ENCODE peak calls at places on chromosome 22, in nine cellular contexts. U is GM04503; J is MCF 10A; B is amniotic stem cell; I is GM06990; N is activated CD4-positive, alpha-beta T cell treated with anti-CD3 and anti-CD28 coated beads, Interleukin-2, amount 10 ng/mL, durations not matched to agents 7 days and 5 days; V is EH; A is colonic mucosa; M is AG09309. L is an unnamed sample.

GRCh38 chr22:28923826-28924732 is 40.7 kb downstream of the ZNRF3 start:
- DNase-seq in U (no peak), J (no peak), B (no peak), I (no peak), N (no peak), V (no peak), A (peak; percentile 64), M (no peak), L (peak; percentile 86)

GRCh38 chr22:20567371-20567847 is 60.0 kb downstream of the MED15 start:
- DNase-seq in U (peak; percentile 61), J (peak; percentile 31), B (no peak), I (no peak), N (no peak), V (peak; percentile 88), A (no peak), M (no peak), L (no peak)

GRCh38 chr22:45887202-45888131 is 89.5 kb downstream of the WNT7B start:
- DNase-seq in U (no peak), J (peak; percentile 62), B (no peak), I (no peak), N (no peak), V (no peak), A (no peak), M (no peak), L (peak; percentile 63)

GRCh38 chr22:24516301-24516737 is 21.2 kb downstream of the UPB1 start:
- DNase-seq in U (peak; percentile 77), J (peak; percentile 56), B (peak; percentile 89), I (peak; percentile 57), N (no peak), V (peak; percentile 95), A (no peak), M (peak; percentile 74), L (no peak)

GRCh38 chr22:48415535-48415934 is 1412.1 kb downstream of the BRD1 start:
- DNase-seq in U (no peak), J (no peak), B (no peak), I (no peak), N (no peak), V (no peak), A (no peak), M (no peak), L (no peak)

GRCh38 chr22:30562391-30562790 is 12.1 kb downstream of the GAL3ST1 start:
- DNase-seq in U (no peak), J (peak; percentile 71), B (no peak), I (no peak), N (no peak), V (no peak), A (no peak), M (no peak), L (no peak)

GRCh38 chr22:24471570-24471969 is 23.6 kb upstream of the UPB1 start:
- DNase-seq in U (no peak), J (no peak), B (no peak), I (no peak), N (no peak), V (peak; percentile 84), A (no peak), M (peak; percentile 16), L (no peak)

GRCh38 chr22:47168900-47169800 is 406.7 kb downstream of the TBC1D22A start:
- DNase-seq in U (no peak), J (no peak), B (no peak), I (peak; percentile 1), N (no peak), V (peak; percentile 34), A (no peak), M (no peak), L (peak; percentile 25)

GRCh38 chr22:38435010-38435409 is 20.0 kb downstream of the KCNJ4 start:
- DNase-seq in U (no peak), J (no peak), B (no peak), I (no peak), N (no peak), V (no peak), A (no peak), M (no peak), L (no peak)

GRCh38 chr22:31625661-31626426 is 36.2 kb downstream of the PISD start:
- DNase-seq in U (no peak), J (no peak), B (no peak), I (no peak), N (no peak), V (no peak), A (peak; percentile 38), M (no peak), L (peak; percentile 62)

GRCh38 chr22:20229916-20230775 is 38.0 kb downstream of the RTN4R start:
- DNase-seq in U (no peak), J (no peak), B (no peak), I (no peak), N (no peak), V (no peak), A (no peak), M (no peak), L (peak; percentile 33)

GRCh38 chr22:37121887-37122591 is 12.5 kb upstream of the TMPRSS6 start:
- DNase-seq in U (peak; percentile 8), J (peak; percentile 68), B (no peak), I (peak; percentile 70), N (peak; percentile 96), V (peak; percentile 70), A (peak; percentile 41), M (no peak), L (peak; percentile 32)

GRCh38 chr22:49964136-49964492 is 3.5 kb downstream of the PIM3 start:
- DNase-seq in U (no peak), J (no peak), B (no peak), I (peak; percentile 14), N (no peak), V (no peak), A (no peak), M (no peak), L (peak; percentile 26)

GRCh38 chr22:17913705-17914282 is 110.6 kb downstream of the MICAL3 start:
- DNase-seq in U (no peak), J (no peak), B (no peak), I (no peak), N (no peak), V (peak; percentile 68), A (no peak), M (no peak), L (no peak)

GRCh38 chr22:47192106-47192650 is 429.7 kb downstream of the TBC1D22A start:
- DNase-seq in U (no peak), J (no peak), B (no peak), I (no peak), N (no peak), V (no peak), A (peak; percentile 26), M (no peak), L (peak; percentile 13)

GRCh38 chr22:44964722-44965078 is 45.1 kb downstream of the PHF21B start:
- DNase-seq in U (no peak), J (no peak), B (no peak), I (no peak), N (no peak), V (no peak), A (no peak), M (no peak), L (no peak)

GRCh38 chr22:35411112-35411511 is 11.2 kb downstream of the MCM5 start:
- DNase-seq in U (no peak), J (no peak), B (no peak), I (peak; percentile 40), N (no peak), V (no peak), A (no peak), M (no peak), L (no peak)

GRCh38 chr22:50481440-50482106 is at the start of gene ADM2:
- DNase-seq in U (no peak), J (no peak), B (no peak), I (no peak), N (peak; percentile 71), V (peak; percentile 49), A (peak; percentile 67), M (no peak), L (peak; percentile 62)

GRCh38 chr22:38984224-38984623 is 2.1 kb downstream of the APOBEC3B start:
- DNase-seq in U (no peak), J (no peak), B (no peak), I (no peak), N (no peak), V (no peak), A (no peak), M (no peak), L (no peak)

GRCh38 chr22:49648053-49648452 is 179.6 kb downstream of the BRD1 start:
- DNase-seq in U (no peak), J (no peak), B (no peak), I (no peak), N (no peak), V (no peak), A (no peak), M (no peak), L (no peak)

GRCh38 chr22:17920145-17920605 is 104.2 kb downstream of the MICAL3 start:
- DNase-seq in U (no peak), J (peak; percentile 51), B (no peak), I (no peak), N (no peak), V (peak; percentile 35), A (peak; percentile 79), M (no peak), L (peak; percentile 57)

GRCh38 chr22:20267441-20268288 is 453 bp downstream of the RTN4R start:
- DNase-seq in U (no peak), J (peak; percentile 34), B (no peak), I (no peak), N (peak; percentile 14), V (no peak), A (peak; percentile 45), M (no peak), L (peak; percentile 27)

GRCh38 chr22:37178350-37179125 is 9.5 kb downstream of the C1QTNF6 start:
- DNase-seq in U (no peak), J (peak; percentile 76), B (no peak), I (no peak), N (no peak), V (peak; percentile 30), A (peak; percentile 81), M (no peak), L (peak; percentile 68)

GRCh38 chr22:37848587-37849088 is 581 bp upstream of the EIF3L start:
- DNase-seq in U (no peak), J (peak; percentile 59), B (no peak), I (peak; percentile 34), N (peak; percentile 53), V (peak; percentile 45), A (no peak), M (no peak), L (no peak)

GRCh38 chr22:50247748-50248147 is 2.9 kb upstream of the TUBGCP6 start:
- DNase-seq in U (no peak), J (peak; percentile 64), B (no peak), I (peak; percentile 71), N (peak; percentile 70), V (peak; percentile 71), A (peak; percentile 86), M (no peak), L (peak; percentile 78)

GRCh38 chr22:30602049-30602448 is 4.9 kb upstream of the TCN2 start:
- DNase-seq in U (no peak), J (peak; percentile 38), B (no peak), I (no peak), N (peak; percentile 35), V (peak; percentile 41), A (peak; percentile 32), M (no peak), L (no peak)

GRCh38 chr22:37324340-37325023 is 42.2 kb downstream of the CYTH4 start:
- DNase-seq in U (no peak), J (no peak), B (no peak), I (no peak), N (no peak), V (no peak), A (no peak), M (no peak), L (no peak)

GRCh38 chr22:39281126-39281525 is 36.3 kb upstream of the PDGFB start:
- DNase-seq in U (no peak), J (no peak), B (no peak), I (no peak), N (no peak), V (no peak), A (no peak), M (no peak), L (no peak)